ENCODE peak calls at places on chromosomes 11 and 22, in eight cellular contexts. J is GM12892, K is upper lobe of left lung, P is HCT116, M is endothelial cell of umbilical vein, N is esophagus muscularis mucosa, A is transverse colon, C is vagina. G is an unnamed sample.

GRCh38 chr22:49601614-49602321 is 225.9 kb downstream of the BRD1 start:
- DNase-seq in J (no peak), K (no peak), P (no peak), M (no peak), N (no peak), A (no peak), C (no peak), G (no peak)

GRCh38 chr11:104564921-104565580 is 333.2 kb downstream of the CASP12 start:
- DNase-seq in J (no peak), K (peak), P (no peak), M (no peak), N (no peak), A (no peak), C (no peak), G (peak)

GRCh38 chr11:25981998-25982397 is 349.9 kb upstream of the ANO3 start:
- DNase-seq in J (no peak), K (no peak), P (no peak), M (peak), N (no peak), A (no peak), C (no peak), G (no peak)

GRCh38 chr22:44199866-44200265 is 19.1 kb downstream of the PARVG start:
- DNase-seq in J (no peak), K (peak), P (no peak), M (no peak), N (no peak), A (no peak), C (no peak), G (no peak)

GRCh38 chr11:17822021-17822781 is 87.6 kb downstream of the KCNC1 start:
- DNase-seq in J (no peak), K (no peak), P (no peak), M (peak), N (no peak), A (no peak), C (no peak), G (no peak)

GRCh38 chr22:19287076-19287724 is 4.3 kb downstream of the CLTCL1 start:
- DNase-seq in J (no peak), K (no peak), P (no peak), M (no peak), N (peak), A (no peak), C (no peak), G (no peak)

GRCh38 chr11:64864473-64865285 is 13.7 kb downstream of the EHD1 start:
- DNase-seq in J (no peak), K (peak), P (no peak), M (peak), N (peak), A (peak), C (no peak), G (peak)

GRCh38 chr11:126282361-126282741 is 542 bp upstream of the TIRAP start:
- DNase-seq in J (no peak), K (peak), P (no peak), M (no peak), N (no peak), A (peak), C (no peak), G (peak)

GRCh38 chr11:102733232-102733875 is 8.6 kb upstream of the MMP8 start:
- DNase-seq in J (peak), K (no peak), P (peak), M (peak), N (no peak), A (peak), C (no peak), G (peak)

GRCh38 chr11:114232400-114233070 is 63.7 kb upstream of the NNMT start:
- DNase-seq in J (no peak), K (peak), P (no peak), M (no peak), N (no peak), A (peak), C (no peak), G (no peak)

GRCh38 chr11:66473167-66473566 is 6.5 kb downstream of the PELI3 start:
- DNase-seq in J (no peak), K (no peak), P (no peak), M (no peak), N (no peak), A (no peak), C (no peak), G (no peak)

GRCh38 chr22:17217179-17217578 is 2.1 kb downstream of the ADA2 start:
- DNase-seq in J (no peak), K (no peak), P (no peak), M (no peak), N (no peak), A (no peak), C (no peak), G (no peak)

GRCh38 chr22:41247703-41248102 is 7.0 kb upstream of the CHADL start:
- DNase-seq in J (no peak), K (no peak), P (no peak), M (no peak), N (no peak), A (no peak), C (no peak), G (no peak)

DNA sequence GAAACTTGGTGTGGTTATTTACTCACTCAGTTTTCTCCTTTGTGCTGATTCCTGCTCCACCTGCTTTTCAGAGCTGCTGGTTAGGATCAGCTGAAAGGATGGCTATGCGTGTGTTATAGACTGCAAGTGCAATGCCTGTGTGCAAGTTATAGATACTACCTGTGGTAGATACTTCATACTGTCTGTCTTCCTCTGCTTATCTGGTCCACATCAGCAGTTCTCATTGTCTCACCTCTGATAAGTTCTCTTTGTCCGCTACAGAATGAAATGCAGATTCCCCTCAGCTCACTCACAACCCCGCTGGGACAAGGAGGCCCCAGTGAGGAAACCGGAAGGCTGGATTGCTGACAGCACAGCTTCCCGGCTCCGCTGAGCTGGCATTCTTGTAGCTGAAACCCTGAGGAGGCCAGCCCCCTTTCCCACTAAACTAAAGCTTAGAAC is 37.5 kb upstream of the LYVE1 start:
- DNase-seq in J (no peak), K (no peak), P (no peak), M (peak), N (peak), A (peak), C (no peak), G (peak)
- TF ChIP-seq POLR2AphosphoS5 in J (no peak), K (peak), P (no peak), M (no peak), N (no peak), A (no peak), C (no peak), G (peak)

GRCh38 chr11:83047515-83048225 is 24.0 kb downstream of the RAB30 start:
- DNase-seq in J (no peak), K (no peak), P (no peak), M (peak), N (no peak), A (no peak), C (no peak), G (no peak)
- TF ChIP-seq POLR2A in J (no peak), K (no peak), P (no peak), M (no peak), N (no peak), A (no peak), C (no peak), G (no peak)

GRCh38 chr11:70082829-70083228 is 4.7 kb downstream of the ANO1 start:
- DNase-seq in J (no peak), K (no peak), P (no peak), M (peak), N (no peak), A (no peak), C (no peak), G (no peak)

GRCh38 chr11:70088735-70089250 is 10.7 kb downstream of the ANO1 start:
- DNase-seq in J (no peak), K (no peak), P (no peak), M (no peak), N (no peak), A (no peak), C (no peak), G (no peak)

GRCh38 chr11:70087446-70088167 is 9.5 kb downstream of the ANO1 start:
- DNase-seq in J (no peak), K (no peak), P (no peak), M (no peak), N (no peak), A (no peak), C (no peak), G (no peak)

GRCh38 chr11:70084046-70084984 is 6.2 kb downstream of the ANO1 start:
- DNase-seq in J (no peak), K (no peak), P (no peak), M (no peak), N (no peak), A (no peak), C (no peak), G (no peak)

DNA sequence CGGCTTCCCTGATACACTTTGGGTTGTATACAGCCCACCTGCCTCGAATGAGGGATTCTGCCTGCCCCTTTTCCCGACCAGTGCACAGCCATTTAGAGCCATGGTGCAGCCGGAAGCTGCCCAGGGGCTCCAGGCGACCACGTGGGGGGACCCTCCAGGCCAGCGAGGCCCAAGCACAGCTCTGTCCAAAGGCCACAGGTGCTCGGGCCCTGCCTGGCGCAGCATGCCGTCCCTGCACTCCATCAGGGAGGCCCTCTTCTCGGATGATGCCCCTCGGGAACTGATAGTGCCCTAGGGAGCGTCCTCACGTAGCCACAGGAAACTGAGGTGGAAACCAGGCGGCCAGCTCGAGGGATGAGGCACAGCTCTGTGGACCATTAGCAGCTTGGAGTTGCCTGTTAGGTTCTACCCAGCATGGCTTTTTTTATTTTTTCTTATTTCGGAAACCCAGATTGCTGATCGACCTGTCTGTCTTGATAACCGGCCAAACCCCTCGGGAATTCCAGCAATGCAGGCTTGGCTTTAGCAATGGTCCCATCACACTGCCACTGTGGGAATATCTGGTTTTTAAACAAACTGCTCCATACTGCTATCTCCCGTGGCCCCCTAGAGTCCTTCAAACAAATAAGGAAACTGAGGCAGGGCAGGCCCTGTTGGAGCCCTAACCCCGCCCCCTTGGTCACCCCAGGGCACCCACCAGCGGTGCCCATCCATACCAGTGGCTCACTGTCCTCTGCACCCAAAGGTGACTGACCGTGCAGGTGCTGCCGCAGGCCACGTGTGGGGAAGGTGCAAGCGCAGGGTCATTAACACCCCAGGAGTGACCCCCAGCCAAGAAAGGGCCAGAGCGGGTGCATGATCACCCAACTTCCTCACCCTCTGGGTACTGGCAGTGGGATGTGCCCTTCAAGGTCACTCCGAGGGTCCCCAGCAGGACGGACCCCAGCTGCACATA is 8.0 kb downstream of the ANO1 start:
- DNase-seq in J (no peak), K (no peak), P (no peak), M (no peak), N (no peak), A (no peak), C (no peak), G (no peak)
- TF ChIP-seq POLR2AphosphoS5 in J (no peak), K (no peak), P (no peak), M (no peak), N (no peak), A (no peak), C (no peak), G (no peak)

GRCh38 chr11:94623120-94623735 is 56.1 kb downstream of the PIWIL4 start:
- DNase-seq in J (no peak), K (no peak), P (peak), M (peak), N (no peak), A (peak), C (no peak), G (no peak)
- TF ChIP-seq POLR2A in J (no peak), K (no peak), P (no peak), M (no peak), N (no peak), A (no peak), C (no peak), G (no peak)

DNA sequence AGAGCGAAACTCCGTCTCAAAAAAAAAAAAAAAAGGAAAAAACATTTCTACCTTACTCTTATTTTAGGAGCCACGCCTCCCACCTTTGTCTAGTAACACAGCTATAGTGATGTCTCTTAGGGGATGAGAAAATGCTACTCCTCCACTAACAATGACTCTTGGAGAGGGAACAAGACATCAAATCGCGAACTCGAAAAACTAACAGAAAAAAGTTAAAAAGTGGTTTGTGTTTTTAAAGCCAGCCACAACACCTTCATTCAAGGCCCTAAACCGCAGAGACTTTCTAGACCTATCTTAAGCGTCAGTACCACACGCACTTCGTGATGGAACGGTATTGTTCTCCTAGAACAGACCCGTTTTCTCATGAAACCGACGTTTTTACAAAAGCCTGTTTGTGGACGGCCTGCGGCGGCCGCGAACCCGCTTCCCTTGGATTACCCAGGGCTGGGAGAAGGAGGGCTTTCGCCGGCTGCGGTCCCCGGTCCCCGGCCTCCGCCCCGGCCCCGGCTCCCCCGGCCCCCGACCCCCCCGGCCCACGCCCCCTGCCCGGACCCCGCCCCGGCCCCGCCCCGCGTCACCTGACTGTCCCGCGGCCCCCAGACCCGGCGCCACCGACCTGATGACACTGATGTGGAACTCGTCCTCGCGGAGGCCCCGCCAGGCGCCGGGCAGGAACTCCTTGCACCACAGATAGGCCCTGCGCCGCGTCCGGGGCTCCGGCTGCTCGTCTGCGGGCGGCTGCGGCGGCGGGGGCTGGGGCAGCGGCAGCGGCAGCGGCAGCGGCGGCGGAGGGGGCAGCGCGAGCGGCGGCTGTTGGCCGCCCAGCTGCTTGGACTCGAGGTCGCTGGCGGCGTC is 749 bp downstream of the CHKA start:
- DNase-seq in J (no peak), K (peak), P (no peak), M (peak), N (no peak), A (peak), C (no peak), G (peak)
- TF ChIP-seq POLR2AphosphoS5 in J (no peak), K (no peak), P (no peak), M (no peak), N (peak), A (no peak), C (no peak), G (no peak)

GRCh38 chr11:74170694-74171629 is at the start of the genes C2CD3 and PPME1:
- DNase-seq in J (peak), K (peak), P (peak), M (peak), N (peak), A (peak), C (peak), G (peak)
- TF ChIP-seq POLR2A in J (peak), K (peak), P (peak), M (no peak), N (peak), A (peak), C (peak), G (peak)

GRCh38 chr22:39356464-39356863 is 6.7 kb downstream of the SYNGR1 start:
- DNase-seq in J (no peak), K (no peak), P (no peak), M (no peak), N (no peak), A (no peak), C (no peak), G (no peak)
- TF ChIP-seq POLR2AphosphoS5 in J (no peak), K (no peak), P (no peak), M (no peak), N (no peak), A (no peak), C (peak), G (no peak)

GRCh38 chr11:9565822-9566560 is 7.5 kb upstream of the WEE1 start:
- DNase-seq in J (peak), K (no peak), P (peak), M (peak), N (peak), A (peak), C (no peak), G (no peak)
- TF ChIP-seq POLR2A in J (peak), K (no peak), P (no peak), M (no peak), N (no peak), A (peak), C (peak), G (no peak)

G was measured in spleen.